ENCODE peak calls at places on chromosome 4, in ten cellular contexts. P is neuronal stem cell; V is IMR-90; E is GM12865; U is transverse colon; H is uterus; I is fibroblast of the aortic adventitia; W is astrocyte of the spinal cord; F is aorta; J is CD8-positive, alpha-beta T cell. X is an unnamed sample.

GRCh38 chr4:140212646-140213045 is 58.7 kb upstream of the MAML3 start:
- DNase-seq in J (no peak), P (no peak), E (no peak), F (no peak), U (peak), H (no peak), W (no peak), I (no peak), V (no peak), X (peak)

GRCh38 chr4:65737672-65738071 is 67.4 kb upstream of the EPHA5 start:
- DNase-seq in E (no peak), I (peak), H (no peak), U (no peak), W (no peak), V (no peak), F (no peak), P (no peak), J (no peak), X (no peak)

GRCh38 chr4:56410247-56410646 is 23.0 kb upstream of the AASDH start:
- DNase-seq in V (peak), F (no peak), U (peak), H (peak), E (no peak), W (peak), P (peak), J (no peak), I (peak), X (peak)

GRCh38 chr4:25650271-25650670 is 5.4 kb upstream of the SLC34A2 start:
- DNase-seq in V (no peak), E (no peak), W (no peak), U (no peak), F (no peak), H (no peak), J (no peak), I (no peak), P (no peak), X (no peak)

GRCh38 chr4:165814256-165815010 is 58.6 kb upstream of the TLL1 start:
- DNase-seq in F (no peak), E (no peak), W (peak), J (no peak), P (no peak), U (no peak), H (no peak), I (peak), V (no peak), X (peak)

GRCh38 chr4:168882650-168883233 is 127.3 kb downstream of the CBR4 start:
- DNase-seq in V (peak), E (no peak), P (no peak), W (no peak), F (no peak), H (peak), J (no peak), I (peak), U (no peak), X (no peak)

GRCh38 chr4:148893095-148893494 is 450.9 kb upstream of the NR3C2 start:
- DNase-seq in J (no peak), U (no peak), V (no peak), H (no peak), I (no peak), E (no peak), W (no peak), P (no peak), F (no peak), X (no peak)

GRCh38 chr4:16995451-16995850 is 97.0 kb upstream of the LDB2 start:
- DNase-seq in U (no peak), V (no peak), I (peak), P (no peak), E (no peak), F (no peak), W (no peak), J (no peak), H (no peak), X (no peak)

GRCh38 chr4:72505314-72505744 is 63.7 kb downstream of the ADAMTS3 start:
- DNase-seq in I (peak), P (peak), J (no peak), E (peak), H (peak), V (peak), W (peak), F (no peak), U (no peak), X (peak)

GRCh38 chr4:178823673-178824072 is 1381.4 kb upstream of the AGA start:
- DNase-seq in F (no peak), U (no peak), I (no peak), J (no peak), P (no peak), E (no peak), V (peak), W (peak), H (no peak), X (no peak)

GRCh38 chr4:99946346-99947189 is at the start of gene DNAJB14:
- DNase-seq in I (peak), U (peak), V (peak), H (peak), F (peak), W (peak), P (peak), E (peak), J (peak), X (peak)

GRCh38 chr4:89055157-89056080 is 1.6 kb downstream of the FAM13A start:
- DNase-seq in F (no peak), J (no peak), W (no peak), E (no peak), P (no peak), I (no peak), U (no peak), H (no peak), V (no peak), X (no peak)

GRCh38 chr4:626201-627091 is 1.1 kb downstream of the PDE6B start:
- DNase-seq in F (peak), P (no peak), H (no peak), U (no peak), J (no peak), E (no peak), W (no peak), I (no peak), V (no peak), X (no peak)

GRCh38 chr4:161714928-161715327 is 448.9 kb downstream of the FSTL5 start:
- DNase-seq in V (peak), E (no peak), J (no peak), P (no peak), W (peak), I (no peak), U (no peak), H (no peak), F (no peak), X (no peak)

GRCh38 chr4:137510866-137511265 is 21.4 kb downstream of the PCDH18 start:
- DNase-seq in V (peak), U (no peak), I (peak), W (peak), H (peak), E (no peak), F (no peak), P (no peak), J (no peak), X (peak)

GRCh38 chr4:5051210-5051691 is at the start of gene STK32B:
- DNase-seq in J (no peak), H (peak), I (peak), P (peak), V (peak), E (peak), U (peak), F (peak), W (peak), X (peak)

GRCh38 chr4:5365071-5366008 is 314.1 kb downstream of the STK32B start:
- DNase-seq in E (peak), U (peak), V (peak), F (no peak), J (no peak), W (peak), H (no peak), P (peak), I (peak), X (peak)

GRCh38 chr4:16225996-16226815 is at the start of gene TAPT1:
- DNase-seq in H (peak), F (peak), U (peak), J (peak), I (peak), E (peak), V (peak), W (peak), P (peak), X (peak)

GRCh38 chr4:39464886-39465501 is 6.1 kb downstream of the LIAS start:
- DNase-seq in J (no peak), I (peak), H (no peak), F (no peak), E (no peak), W (peak), P (no peak), U (no peak), V (peak), X (no peak)

GRCh38 chr4:52376107-52376704 is 282.9 kb downstream of the USP46 start:
- DNase-seq in I (peak), P (peak), J (no peak), H (peak), F (no peak), W (peak), U (no peak), E (peak), V (peak), X (peak)

GRCh38 chr4:81550005-81550896 is 78.5 kb upstream of the RASGEF1B start:
- DNase-seq in H (peak), P (no peak), W (no peak), I (peak), U (no peak), V (no peak), J (no peak), E (no peak), F (no peak), X (peak)

GRCh38 chr4:95013236-95013635 is 255.5 kb downstream of the BMPR1B start:
- DNase-seq in J (no peak), U (no peak), I (no peak), H (no peak), F (no peak), E (no peak), V (no peak), W (peak), P (no peak), X (no peak)

GRCh38 chr4:138890921-138891570 is 124.5 kb upstream of the NOCT start:
- DNase-seq in I (no peak), H (no peak), W (no peak), P (no peak), E (no peak), F (no peak), V (no peak), J (no peak), U (no peak), X (no peak)

GRCh38 chr4:85039526-85039925 is 73.0 kb upstream of the WDFY3 start:
- DNase-seq in J (no peak), F (no peak), I (peak), H (no peak), V (peak), E (no peak), U (no peak), W (peak), P (no peak), X (peak)

DNA sequence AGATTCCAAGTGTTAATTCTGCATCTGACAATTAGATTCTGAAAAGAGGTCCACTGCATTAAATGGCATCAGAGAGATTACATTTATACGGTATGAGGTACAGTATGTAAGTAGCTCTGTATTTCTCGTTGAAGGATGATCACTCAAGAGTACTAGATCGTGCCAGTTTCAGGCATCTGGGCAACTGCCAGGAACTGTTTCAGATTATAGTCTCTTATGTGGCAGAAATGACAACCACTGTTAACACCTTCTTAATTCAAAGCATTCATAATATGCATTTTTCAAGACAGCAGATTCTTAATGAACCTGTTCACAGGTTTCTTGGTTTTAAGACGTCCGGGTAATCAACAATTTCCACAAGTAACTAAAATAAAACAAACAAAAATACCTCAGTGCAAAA is 1.6 kb downstream of the ANKRD50 start:
- DNase-seq in V (no peak), P (no peak), U (no peak), I (peak), H (no peak), F (no peak), E (no peak), W (peak), J (no peak), X (peak)
- H3K4me3 ChIP-seq in V (peak), P (no peak), U (peak), I (peak), H (peak), F (peak), E (peak), W (peak), J (no peak), X (no peak)

GRCh38 chr4:69874507-69874906 is 14.6 kb upstream of the SULT1E1 start:
- DNase-seq in V (no peak), F (no peak), P (no peak), J (no peak), I (no peak), H (no peak), W (no peak), E (no peak), U (no peak), X (no peak)

GRCh38 chr4:69875576-69875975 is 15.6 kb upstream of the SULT1E1 start:
- DNase-seq in P (no peak), E (no peak), I (no peak), V (no peak), H (no peak), J (no peak), U (no peak), W (no peak), F (no peak), X (peak)

GRCh38 chr4:69875986-69876542 is 16.1 kb upstream of the SULT1E1 start:
- DNase-seq in E (no peak), V (no peak), J (no peak), H (no peak), W (no peak), F (no peak), U (no peak), I (no peak), P (no peak), X (no peak)

GRCh38 chr4:69881173-69881773 is 21.3 kb upstream of the SULT1E1 start:
- DNase-seq in F (no peak), I (peak), J (no peak), W (peak), U (peak), E (peak), V (peak), P (peak), H (no peak), X (peak)

DNA sequence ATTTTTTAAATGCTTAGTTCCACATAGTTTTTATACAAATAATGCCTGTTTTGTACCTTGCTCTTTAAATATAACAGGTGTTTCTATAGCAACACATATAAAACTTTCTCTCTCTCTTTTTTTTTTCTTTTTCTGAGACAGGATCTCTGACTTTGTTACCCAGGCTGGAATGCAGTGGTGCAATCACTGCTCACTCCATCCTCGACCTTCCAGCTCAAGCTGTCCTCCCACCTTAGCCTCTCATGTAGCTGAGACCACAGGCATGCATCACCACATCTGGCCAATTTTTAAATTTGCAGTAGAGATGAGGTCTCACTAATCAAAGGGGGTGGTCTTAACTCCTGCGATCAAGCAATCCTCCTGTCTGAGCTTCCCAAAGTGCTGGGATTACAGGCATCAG is 18.3 kb upstream of the SULT1E1 start:
- DNase-seq in I (no peak), W (no peak), E (no peak), H (no peak), P (no peak), F (no peak), J (no peak), U (no peak), V (no peak), X (no peak)
- H3K4me3 ChIP-seq in I (no peak), W (no peak), E (no peak), H (no peak), P (no peak), F (no peak), J (no peak), U (no peak), V (no peak), X (no peak)

GRCh38 chr4:2866891-2867290 is 23.2 kb downstream of the ADD1 start:
- DNase-seq in J (no peak), F (no peak), U (no peak), H (no peak), P (no peak), V (peak), W (peak), I (no peak), E (no peak), X (no peak)

GRCh38 chr4:2870098-2870497 is 26.5 kb downstream of the ADD1 start:
- DNase-seq in H (no peak), P (no peak), E (no peak), W (no peak), U (no peak), V (no peak), I (no peak), J (no peak), F (no peak), X (peak)

GRCh38 chr4:2869659-2870058 is 26.0 kb downstream of the ADD1 start:
- DNase-seq in W (no peak), P (no peak), U (no peak), I (no peak), V (no peak), F (no peak), H (no peak), J (no peak), E (no peak), X (peak)

GRCh38 chr4:2867758-2868491 is 24.3 kb downstream of the ADD1 start:
- DNase-seq in I (peak), H (peak), F (no peak), U (no peak), J (no peak), V (peak), W (peak), P (no peak), E (no peak), X (peak)

DNA sequence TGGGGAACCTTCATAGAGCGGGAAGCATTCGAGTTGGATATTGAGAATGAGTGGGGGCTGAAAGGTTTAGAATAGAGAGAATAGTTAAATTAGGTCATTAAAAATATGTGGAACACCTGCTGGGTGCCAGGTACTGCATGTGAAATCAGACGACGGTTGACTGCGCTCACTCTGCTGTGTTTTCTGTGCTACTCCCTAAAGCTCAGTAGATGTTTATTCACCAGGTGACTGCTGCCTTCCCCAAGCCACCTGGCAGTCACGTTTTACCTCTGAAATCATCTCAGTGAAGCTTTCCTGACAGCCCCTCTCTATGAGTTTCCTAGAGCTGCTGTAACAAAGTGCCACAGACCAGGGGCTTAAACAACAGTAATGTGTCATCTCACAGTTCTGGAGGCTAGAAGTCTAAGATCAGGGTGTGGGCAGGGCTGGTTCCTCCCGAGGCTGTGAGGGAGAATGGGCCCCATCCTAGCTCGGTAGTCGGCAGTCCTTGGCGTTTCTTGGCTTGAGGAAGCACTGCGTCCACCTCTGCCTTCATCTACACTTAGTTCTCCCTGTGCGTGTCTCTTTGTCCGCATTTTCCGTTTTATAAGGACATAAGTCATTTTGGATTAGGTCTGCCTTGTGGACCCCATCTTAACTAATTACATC is 25.3 kb downstream of the ADD1 start:
- DNase-seq in I (no peak), U (no peak), E (no peak), F (no peak), H (no peak), W (no peak), V (no peak), P (no peak), J (no peak), X (no peak)
- H3K4me3 ChIP-seq in I (peak), U (peak), E (no peak), F (no peak), H (no peak), W (no peak), V (no peak), P (no peak), J (no peak), X (peak)

DNA sequence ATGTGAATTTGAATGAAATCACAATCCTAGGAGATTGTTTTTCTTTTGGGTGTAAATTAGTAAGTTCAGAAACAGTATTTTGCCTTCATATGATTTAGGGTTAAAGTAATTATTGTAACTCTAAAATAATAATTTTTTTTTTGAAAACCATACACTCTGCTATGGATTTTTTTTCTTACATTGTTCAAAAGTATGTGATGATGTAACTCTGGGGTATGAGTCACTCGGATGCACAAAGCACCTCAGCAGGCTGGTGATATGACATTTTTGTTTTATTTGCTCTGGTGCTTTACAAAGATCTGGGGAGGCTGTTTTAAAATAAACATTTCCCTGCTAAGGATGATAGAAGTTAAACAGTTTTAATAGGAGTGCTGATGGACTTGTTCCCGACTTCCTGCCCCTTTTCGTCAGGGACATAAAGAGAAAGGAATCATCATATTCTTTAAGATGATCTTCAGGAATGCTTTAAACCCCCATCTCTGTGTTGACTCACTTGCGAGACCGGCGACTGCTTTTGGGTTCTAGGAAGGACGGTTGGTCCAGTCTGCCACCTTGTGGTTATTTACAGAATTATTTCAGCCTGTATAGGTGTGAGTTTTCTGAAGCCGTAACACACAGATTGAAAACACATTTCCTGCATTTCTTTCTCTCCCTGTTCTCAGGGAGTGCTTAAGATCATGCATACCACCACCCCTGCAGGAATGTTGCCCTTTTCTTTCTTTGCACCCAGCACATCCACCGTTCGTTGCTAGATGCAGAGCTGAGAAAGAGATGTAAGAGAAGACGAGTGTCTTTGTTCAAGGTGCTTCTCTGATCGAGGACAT is 72.5 kb downstream of the RAPGEF2 start:
- DNase-seq in U (peak), J (peak), P (peak), F (no peak), H (peak), I (peak), V (peak), E (peak), W (peak), X (peak)
- H3K4me3 ChIP-seq in U (no peak), J (no peak), P (no peak), F (no peak), H (no peak), I (peak), V (peak), E (no peak), W (peak), X (no peak)

GRCh38 chr4:127624176-127624575 is 8.6 kb upstream of the INTU start:
- DNase-seq in U (no peak), F (no peak), J (no peak), P (no peak), H (no peak), I (no peak), E (peak), W (no peak), V (no peak), X (no peak)

GRCh38 chr4:127618427-127618826 is 14.3 kb upstream of the INTU start:
- DNase-seq in P (no peak), F (no peak), W (no peak), U (no peak), H (no peak), J (no peak), E (no peak), I (no peak), V (no peak), X (no peak)

GRCh38 chr4:127622621-127622922 is 10.2 kb upstream of the INTU start:
- DNase-seq in V (no peak), F (no peak), E (no peak), U (no peak), I (no peak), H (no peak), W (no peak), J (no peak), P (no peak), X (no peak)

GRCh38 chr4:127622923-127623754 is 9.6 kb upstream of the INTU start:
- DNase-seq in F (peak), U (peak), V (peak), I (peak), J (no peak), E (no peak), W (peak), H (no peak), P (peak), X (peak)

GRCh38 chr4:127623755-127624087 is 9.0 kb upstream of the INTU start:
- DNase-seq in J (no peak), E (no peak), F (peak), P (no peak), U (no peak), W (peak), H (no peak), V (peak), I (peak), X (no peak)
- H3K4me3 ChIP-seq in J (no peak), E (peak), F (peak), P (peak), U (peak), W (peak), H (peak), V (peak), I (peak), X (no peak)

GRCh38 chr4:3530051-3530450 is 2.2 kb downstream of the LRPAP1 start:
- DNase-seq in U (no peak), W (no peak), F (peak), V (no peak), E (no peak), J (no peak), P (no peak), I (no peak), H (no peak), X (no peak)
- H3K4me3 ChIP-seq in U (no peak), W (no peak), F (no peak), V (no peak), E (no peak), J (no peak), P (no peak), I (no peak), H (no peak), X (no peak)